ENCODE peak calls at places on chromosomes 1 and 21, in ten cellular contexts. G is LNCaP clone FGC; M is brain microvascular endothelial cell; V is upper lobe of right lung; L is BJ; N is cardiac muscle cell; R is AG04450; D is effector memory CD4-positive, alpha-beta T cell; K is HL-60; X is Peyer's patch. C is an unnamed sample.

GRCh38 chr1:209319549-209319948 is 264.0 kb upstream of the CAMK1G start:
- DNase-seq in K (no peak), M (peak), X (no peak), L (no peak), N (no peak), G (no peak), R (no peak), V (no peak), D (no peak), C (no peak)

GRCh38 chr1:194534784-194535183 is 1348.4 kb upstream of the B3GALT2 start:
- DNase-seq in N (no peak), G (no peak), V (no peak), K (no peak), M (no peak), R (no peak), L (no peak), X (no peak), D (no peak), C (no peak)

GRCh38 chr21:15283789-15284188 is 219.0 kb upstream of the NRIP1 start:
- DNase-seq in X (no peak), V (no peak), N (no peak), D (no peak), R (no peak), G (no peak), L (no peak), K (no peak), M (no peak), C (no peak)

GRCh38 chr1:39391741-39392679 is 99.4 kb upstream of the BMP8A start:
- DNase-seq in D (no peak), X (no peak), V (no peak), N (peak), G (no peak), M (peak), K (no peak), L (no peak), R (no peak), C (peak)

GRCh38 chr1:204220217-204220616 is 6.4 kb upstream of the GOLT1A start:
- DNase-seq in K (peak), G (no peak), L (no peak), R (no peak), N (no peak), V (no peak), X (no peak), M (no peak), D (no peak), C (no peak)

GRCh38 chr1:145858238-145858936 is 494 bp downstream of the PIAS3 start:
- DNase-seq in L (no peak), D (peak), N (peak), K (peak), G (no peak), X (peak), M (no peak), R (no peak), V (peak), C (no peak)

GRCh38 chr1:81654147-81654546 is 146.6 kb upstream of the ADGRL2 start:
- DNase-seq in R (no peak), M (no peak), N (no peak), D (no peak), X (no peak), V (no peak), K (no peak), L (no peak), G (no peak), C (no peak)

GRCh38 chr1:64077281-64077940 is 126.0 kb upstream of the UBE2U start:
- DNase-seq in N (no peak), G (no peak), D (no peak), R (no peak), X (no peak), K (no peak), L (no peak), V (no peak), M (no peak), C (no peak)

GRCh38 chr1:212621830-212622315 is 13.3 kb downstream of the ATF3 start:
- DNase-seq in X (no peak), K (no peak), V (no peak), G (no peak), M (no peak), L (no peak), R (no peak), N (no peak), D (no peak), C (no peak)

GRCh38 chr1:21242846-21243245 is 47.4 kb downstream of the ECE1 start:
- DNase-seq in K (no peak), L (no peak), D (no peak), N (no peak), M (no peak), V (no peak), G (no peak), X (no peak), R (no peak), C (no peak)

GRCh38 chr1:185213086-185213485 is 56.1 kb downstream of the SWT1 start:
- DNase-seq in X (no peak), D (no peak), L (no peak), K (no peak), V (no peak), R (peak), N (peak), M (no peak), G (no peak), C (no peak)

GRCh38 chr1:180542113-180542512 is 16.7 kb upstream of the OVAAL start:
- DNase-seq in N (no peak), G (no peak), V (no peak), M (no peak), R (no peak), K (no peak), X (no peak), D (no peak), L (no peak), C (no peak)

GRCh38 chr1:156246241-156246761 is 1.6 kb downstream of the PAQR6 start:
- DNase-seq in R (no peak), V (no peak), L (no peak), D (no peak), M (no peak), X (no peak), K (no peak), N (no peak), G (no peak), C (no peak)

GRCh38 chr1:30043731-30044408 is 679.5 kb downstream of the MATN1 start:
- DNase-seq in D (no peak), G (no peak), V (peak), R (no peak), M (no peak), X (no peak), N (no peak), L (no peak), K (no peak), C (no peak)

GRCh38 chr1:1573843-1574720 is 581 bp downstream of the SSU72 start:
- DNase-seq in K (no peak), X (no peak), D (peak), M (peak), G (no peak), N (peak), L (no peak), V (peak), R (no peak), C (peak)

GRCh38 chr1:21894034-21894881 is 42.9 kb downstream of the HSPG2 start:
- DNase-seq in G (no peak), L (no peak), R (no peak), K (no peak), M (no peak), D (no peak), N (no peak), V (no peak), X (no peak), C (no peak)

GRCh38 chr1:59169703-59170102 is 127.2 kb upstream of the FGGY start:
- DNase-seq in N (peak), D (no peak), L (no peak), R (no peak), K (no peak), X (no peak), V (no peak), M (no peak), G (no peak), C (no peak)

GRCh38 chr21:16084776-16085364 is 355.1 kb downstream of the USP25 start:
- DNase-seq in D (no peak), M (peak), G (peak), K (no peak), V (no peak), N (peak), X (no peak), L (peak), R (no peak), C (peak)

GRCh38 chr1:212045981-212046380 is 10.4 kb downstream of the DTL start:
- DNase-seq in X (no peak), V (no peak), R (no peak), L (no peak), N (no peak), K (no peak), G (no peak), D (no peak), M (no peak), C (no peak)

GRCh38 chr1:41383094-41383852 is 22.0 kb downstream of the FOXO6 start:
- DNase-seq in X (no peak), K (no peak), R (no peak), N (peak), V (no peak), D (no peak), M (peak), L (no peak), G (no peak), C (no peak)

GRCh38 chr1:33957854-33958253 is 94.0 kb downstream of the HMGB4 start:
- DNase-seq in K (no peak), R (no peak), D (no peak), M (no peak), N (no peak), V (no peak), L (no peak), G (no peak), X (no peak), C (no peak)

GRCh38 chr1:84849312-84849711 is 43.7 kb downstream of the LPAR3 start:
- DNase-seq in V (no peak), M (no peak), K (no peak), N (no peak), R (no peak), D (no peak), G (no peak), X (no peak), L (no peak), C (no peak)

GRCh38 chr1:160755864-160756616 is 17.0 kb downstream of the SLAMF7 start:
- DNase-seq in X (no peak), M (no peak), K (no peak), R (no peak), L (no peak), D (no peak), V (no peak), N (no peak), G (no peak), C (no peak)

GRCh38 chr1:168879906-168880734 is 151.1 kb upstream of the DPT start:
- DNase-seq in L (no peak), V (peak), K (no peak), G (no peak), D (no peak), R (no peak), N (peak), X (peak), M (no peak), C (no peak)

GRCh38 chr1:183675883-183676282 is 22.8 kb upstream of the APOBEC4 start:
- DNase-seq in R (no peak), L (no peak), D (no peak), X (no peak), V (no peak), M (no peak), K (no peak), G (no peak), N (no peak), C (no peak)

GRCh38 chr1:31422505-31423319 is 9.7 kb downstream of the SERINC2 start:
- DNase-seq in N (peak), X (peak), R (peak), V (peak), L (peak), G (peak), K (no peak), M (peak), D (peak), C (peak)
- H3K4me3 ChIP-seq in N (no peak), X (no peak), R (no peak), V (no peak), L (no peak), G (no peak), K (no peak), M (no peak), D (no peak), C (no peak)

GRCh38 chr1:48790397-48790796 is 13.7 kb upstream of the BEND5 start:
- DNase-seq in R (no peak), N (no peak), X (no peak), G (no peak), K (no peak), V (no peak), M (no peak), D (no peak), L (no peak), C (no peak)
- H3K4me3 ChIP-seq in R (no peak), N (no peak), X (no peak), G (no peak), K (no peak), V (no peak), M (no peak), D (no peak), L (no peak), C (no peak)

GRCh38 chr1:174871886-174872285 is 127.9 kb upstream of the CACYBP start:
- DNase-seq in D (no peak), R (no peak), M (no peak), G (no peak), L (no peak), N (no peak), K (no peak), X (no peak), V (no peak), C (no peak)

GRCh38 chr1:174874337-174875053 is 125.3 kb upstream of the CACYBP start:
- DNase-seq in D (no peak), V (no peak), R (no peak), X (no peak), G (no peak), K (no peak), N (no peak), M (no peak), L (no peak), C (no peak)

GRCh38 chr1:174877208-174877673 is 122.5 kb upstream of the CACYBP start:
- DNase-seq in G (no peak), X (peak), R (no peak), V (no peak), N (no peak), K (no peak), D (no peak), L (no peak), M (no peak), C (no peak)

GRCh38 chr1:174872615-174873058 is 127.1 kb upstream of the CACYBP start:
- DNase-seq in M (peak), D (no peak), N (no peak), L (no peak), V (no peak), K (no peak), X (no peak), R (no peak), G (no peak), C (no peak)

GRCh38 chr1:174875306-174875705 is 124.4 kb upstream of the CACYBP start:
- DNase-seq in N (no peak), G (peak), X (peak), R (no peak), D (no peak), V (peak), M (no peak), L (no peak), K (no peak), C (no peak)
- H3K4me3 ChIP-seq in N (no peak), G (no peak), X (no peak), R (no peak), D (peak), V (peak), M (no peak), L (no peak), K (no peak), C (no peak)

GRCh38 chr1:231381729-231382128 is 40.4 kb downstream of the EGLN1 start:
- DNase-seq in G (no peak), X (no peak), V (no peak), M (no peak), K (no peak), N (no peak), R (no peak), L (no peak), D (no peak), C (no peak)
- H3K4me3 ChIP-seq in G (no peak), X (no peak), V (no peak), M (no peak), K (no peak), N (no peak), R (no peak), L (no peak), D (no peak), C (no peak)

GRCh38 chr21:44658511-44658910 is 779 bp downstream of the KRTAP12-3 start:
- DNase-seq in V (no peak), L (no peak), N (no peak), G (no peak), K (no peak), D (no peak), R (no peak), M (no peak), X (no peak), C (no peak)

GRCh38 chr21:44654576-44654950 is at the start of gene KRTAP12-4:
- DNase-seq in V (no peak), N (no peak), K (no peak), G (no peak), D (no peak), L (no peak), X (no peak), M (no peak), R (no peak), C (no peak)

GRCh38 chr21:44656868-44657267 is 864 bp upstream of the KRTAP12-3 start:
- DNase-seq in L (no peak), R (no peak), G (no peak), M (no peak), N (no peak), V (no peak), D (no peak), X (no peak), K (no peak), C (no peak)

GRCh38 chr21:44658913-44659595 is 1.3 kb downstream of the KRTAP12-3 start:
- DNase-seq in G (no peak), L (no peak), R (no peak), K (no peak), M (no peak), D (no peak), V (no peak), X (no peak), N (no peak), C (no peak)

GRCh38 chr21:44657635-44658183 is at the start of gene KRTAP12-3:
- DNase-seq in G (no peak), K (no peak), D (peak), V (no peak), X (no peak), R (no peak), L (no peak), M (no peak), N (no peak), C (no peak)
- H3K4me3 ChIP-seq in G (no peak), K (no peak), D (no peak), V (no peak), X (no peak), R (no peak), L (no peak), M (no peak), N (no peak), C (no peak)

DNA sequence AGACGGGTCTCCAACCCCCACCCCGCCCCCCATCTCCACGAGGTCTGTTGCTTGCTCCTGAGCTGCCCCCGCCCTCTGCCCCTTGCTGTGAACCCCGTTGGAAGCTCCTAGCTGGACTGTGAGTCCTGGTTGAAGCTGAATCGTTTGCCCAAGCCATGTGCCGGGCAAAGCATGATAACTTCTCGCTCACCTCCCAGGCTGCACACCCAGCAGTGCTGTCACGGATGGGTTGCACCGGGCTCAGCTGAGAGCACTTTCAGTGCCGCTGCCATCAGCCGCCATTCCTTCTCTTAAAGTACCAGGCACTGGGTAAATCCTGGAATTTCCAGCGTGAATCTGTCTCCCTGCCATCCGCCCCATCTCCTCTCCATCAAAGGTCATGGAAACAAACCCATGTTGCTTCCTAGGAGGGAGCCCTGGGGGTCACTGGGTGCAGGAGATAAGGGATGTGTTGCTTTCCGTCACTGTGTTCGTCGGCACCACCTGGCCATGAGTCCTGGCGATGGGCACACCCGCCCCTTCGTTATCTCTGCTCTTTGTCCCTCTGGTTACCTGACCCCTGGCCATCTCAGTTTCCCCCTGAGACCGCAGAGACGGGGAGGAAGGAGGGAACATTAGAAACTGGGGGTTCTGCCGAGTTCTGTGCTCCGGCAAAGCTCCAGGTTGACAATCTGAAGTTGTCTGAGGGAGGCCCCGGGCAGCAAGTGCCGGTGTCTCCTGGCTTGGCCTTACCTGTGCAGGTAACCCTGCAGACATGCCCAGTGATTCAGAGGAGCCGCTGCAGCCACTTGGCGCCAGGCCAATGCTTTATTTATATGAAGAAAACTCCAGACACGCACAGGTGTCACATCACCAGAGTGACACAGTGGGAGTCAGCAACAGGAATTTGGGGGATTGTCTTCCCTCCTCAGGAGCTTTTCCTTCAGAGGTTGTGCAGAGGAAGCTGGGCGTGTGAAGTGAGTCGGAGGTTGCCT is 2.7 kb downstream of the PDE9A start:
- DNase-seq in D (no peak), V (no peak), X (peak), M (no peak), L (no peak), G (no peak), K (no peak), R (no peak), N (no peak), C (no peak)
- H3K4me3 ChIP-seq in D (no peak), V (no peak), X (no peak), M (no peak), L (no peak), G (peak), K (no peak), R (no peak), N (no peak), C (no peak)

GRCh38 chr1:108878678-108879077 is 1.9 kb downstream of the GPSM2 start:
- DNase-seq in R (no peak), L (no peak), D (no peak), N (no peak), M (no peak), G (no peak), V (no peak), X (no peak), K (no peak), C (no peak)
- H3K4me3 ChIP-seq in R (peak), L (no peak), D (no peak), N (no peak), M (no peak), G (no peak), V (peak), X (no peak), K (no peak), C (no peak)

GRCh38 chr1:44714532-44714931 is 16.4 kb downstream of the RNU5D-1 start:
- DNase-seq in M (no peak), X (no peak), R (no peak), L (no peak), V (no peak), K (no peak), G (no peak), N (no peak), D (no peak), C (no peak)

GRCh38 chr1:44713321-44713781 is 17.6 kb downstream of the RNU5D-1 start:
- DNase-seq in M (no peak), X (no peak), G (no peak), K (no peak), L (no peak), N (no peak), V (no peak), D (no peak), R (no peak), C (no peak)

GRCh38 chr1:44717196-44717595 is 13.8 kb downstream of the RNU5D-1 start:
- DNase-seq in M (no peak), K (no peak), X (no peak), G (no peak), N (no peak), D (no peak), L (no peak), V (no peak), R (no peak), C (no peak)

GRCh38 chr1:44717653-44718052 is 13.3 kb downstream of the RNU5D-1 start:
- DNase-seq in G (no peak), R (no peak), N (no peak), K (no peak), D (no peak), M (no peak), L (no peak), X (no peak), V (no peak), C (no peak)

DNA sequence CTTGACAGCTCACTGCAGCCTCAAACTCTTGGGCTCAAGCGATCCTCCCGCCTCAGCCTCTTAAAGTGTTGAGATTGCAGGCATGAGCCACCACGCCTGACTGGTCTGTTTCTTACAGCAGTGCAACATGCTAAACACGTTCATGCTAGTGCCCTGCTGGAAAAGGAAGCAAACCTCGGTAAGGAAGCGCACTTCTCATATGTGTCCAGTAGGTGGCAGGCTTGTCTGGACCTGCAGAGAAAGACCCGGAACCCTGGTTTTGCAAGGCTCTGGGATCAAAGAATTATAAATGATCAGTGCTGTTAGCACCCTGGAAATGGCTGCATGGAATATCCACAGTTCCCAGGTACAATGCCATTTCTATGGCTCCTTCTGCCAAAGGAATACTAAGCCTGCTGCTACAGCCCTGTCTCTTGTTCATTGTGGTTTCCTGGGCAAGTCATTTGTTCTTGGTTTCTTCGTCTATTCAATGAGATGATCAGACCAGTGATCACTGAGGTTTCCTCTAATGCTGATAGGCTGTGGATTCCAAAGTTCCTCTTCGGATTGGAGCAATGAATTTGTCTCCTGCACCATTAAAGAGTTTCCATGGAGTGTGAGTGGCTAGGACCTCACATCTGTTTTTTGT is 15.9 kb downstream of the RNU5D-1 start:
- DNase-seq in R (no peak), X (no peak), N (peak), V (no peak), M (peak), L (no peak), G (peak), D (peak), K (peak), C (no peak)
- H3K4me3 ChIP-seq in R (no peak), X (no peak), N (no peak), V (no peak), M (no peak), L (no peak), G (no peak), D (no peak), K (no peak), C (no peak)

C was measured in astrocyte of the cerebellum.